ENCODE peak calls at places on chromosome 2, in nine cellular contexts. H, C, L, X, G, A, Y, K and V are unnamed samples.

GRCh38 chr2:176107731-176108181 is 676 bp downstream of the HOXD11 start:
- DNase-seq in H (no peak), C (no peak), L (no peak), X (peak; percentile 47), G (no peak), A (no peak), Y (no peak), K (no peak), V (peak; percentile 64)

GRCh38 chr2:109209412-109209811 is 80.4 kb downstream of the SH3RF3 start:
- DNase-seq in H (peak; percentile 66), C (no peak), L (no peak), X (no peak), G (no peak), A (peak; percentile 89), Y (no peak), K (no peak), V (peak; percentile 62)

GRCh38 chr2:226742346-226742745 is 57.3 kb downstream of the IRS1 start:
- DNase-seq in H (no peak), C (no peak), L (no peak), X (no peak), G (no peak), A (peak; percentile 13), Y (no peak), K (peak; percentile 70), V (peak; percentile 85)

GRCh38 chr2:2542966-2543555 is 212.0 kb upstream of the MYT1L start:
- DNase-seq in H (no peak), C (no peak), L (no peak), X (no peak), G (no peak), A (no peak), Y (no peak), K (no peak), V (no peak)

GRCh38 chr2:84964406-84965191 is 6.4 kb upstream of the KCMF1 start:
- DNase-seq in H (no peak), C (no peak), L (no peak), X (no peak), G (no peak), A (no peak), Y (no peak), K (no peak), V (peak; percentile 29)

GRCh38 chr2:14313351-14313750 is 319.2 kb upstream of the LRATD1 start:
- DNase-seq in H (no peak), C (no peak), L (no peak), X (no peak), G (no peak), A (no peak), Y (no peak), K (no peak), V (no peak)

GRCh38 chr2:202122975-202123765 is 50.1 kb downstream of the KIAA2012 start:
- DNase-seq in H (no peak), C (no peak), L (no peak), X (no peak), G (no peak), A (peak; percentile 45), Y (no peak), K (no peak), V (no peak)

GRCh38 chr2:162482463-162482862 is 138.5 kb downstream of the GCA start:
- DNase-seq in H (no peak), C (no peak), L (no peak), X (no peak), G (no peak), A (no peak), Y (no peak), K (no peak), V (no peak)

GRCh38 chr2:235026137-235026536 is 74.3 kb downstream of the SH3BP4 start:
- DNase-seq in H (peak; percentile 99), C (no peak), L (peak; percentile 67), X (no peak), G (peak; percentile 61), A (peak; percentile 88), Y (no peak), K (no peak), V (peak; percentile 62)

GRCh38 chr2:66446178-66446860 is 11.4 kb downstream of the MEIS1 start:
- DNase-seq in H (no peak), C (no peak), L (no peak), X (no peak), G (no peak), A (no peak), Y (no peak), K (peak; percentile 41), V (peak; percentile 84)

GRCh38 chr2:88692187-88692586 is 714 bp downstream of the RPIA start:
- DNase-seq in H (no peak), C (no peak), L (peak; percentile 3), X (no peak), G (no peak), A (peak; percentile 7), Y (peak; percentile 26), K (peak; percentile 22), V (no peak)

GRCh38 chr2:200863655-200864205 is 728 bp downstream of the CLK1 start:
- DNase-seq in H (peak; percentile 35), C (no peak), L (peak; percentile 17), X (no peak), G (no peak), A (no peak), Y (no peak), K (peak; percentile 16), V (no peak)

GRCh38 chr2:217900010-217900779 is 102.6 kb downstream of the TNS1 start:
- DNase-seq in H (no peak), C (no peak), L (no peak), X (no peak), G (no peak), A (no peak), Y (no peak), K (no peak), V (no peak)

GRCh38 chr2:172478353-172478752 is 51.0 kb downstream of the ITGA6 start:
- DNase-seq in H (no peak), C (no peak), L (no peak), X (no peak), G (no peak), A (no peak), Y (no peak), K (no peak), V (no peak)

GRCh38 chr2:172484253-172484652 is 56.9 kb downstream of the ITGA6 start:
- DNase-seq in H (no peak), C (no peak), L (no peak), X (no peak), G (no peak), A (peak; percentile 34), Y (no peak), K (no peak), V (no peak)

GRCh38 chr2:172484706-172485105 is 57.3 kb downstream of the ITGA6 start:
- DNase-seq in H (no peak), C (no peak), L (no peak), X (no peak), G (no peak), A (no peak), Y (no peak), K (no peak), V (no peak)

GRCh38 chr2:172480301-172481218 is 53.2 kb downstream of the ITGA6 start:
- DNase-seq in H (no peak), C (no peak), L (no peak), X (no peak), G (no peak), A (peak; percentile 20), Y (no peak), K (peak; percentile 63), V (no peak)

GRCh38 chr2:172481507-172482262 is 54.3 kb downstream of the ITGA6 start:
- DNase-seq in H (no peak), C (no peak), L (no peak), X (no peak), G (no peak), A (no peak), Y (no peak), K (no peak), V (no peak)
- TF ChIP-seq CTCF in H (no peak), C (no peak), L (no peak), X (no peak), G (no peak), A (peak; percentile 4), Y (no peak), K (no peak), V (no peak)

DNA sequence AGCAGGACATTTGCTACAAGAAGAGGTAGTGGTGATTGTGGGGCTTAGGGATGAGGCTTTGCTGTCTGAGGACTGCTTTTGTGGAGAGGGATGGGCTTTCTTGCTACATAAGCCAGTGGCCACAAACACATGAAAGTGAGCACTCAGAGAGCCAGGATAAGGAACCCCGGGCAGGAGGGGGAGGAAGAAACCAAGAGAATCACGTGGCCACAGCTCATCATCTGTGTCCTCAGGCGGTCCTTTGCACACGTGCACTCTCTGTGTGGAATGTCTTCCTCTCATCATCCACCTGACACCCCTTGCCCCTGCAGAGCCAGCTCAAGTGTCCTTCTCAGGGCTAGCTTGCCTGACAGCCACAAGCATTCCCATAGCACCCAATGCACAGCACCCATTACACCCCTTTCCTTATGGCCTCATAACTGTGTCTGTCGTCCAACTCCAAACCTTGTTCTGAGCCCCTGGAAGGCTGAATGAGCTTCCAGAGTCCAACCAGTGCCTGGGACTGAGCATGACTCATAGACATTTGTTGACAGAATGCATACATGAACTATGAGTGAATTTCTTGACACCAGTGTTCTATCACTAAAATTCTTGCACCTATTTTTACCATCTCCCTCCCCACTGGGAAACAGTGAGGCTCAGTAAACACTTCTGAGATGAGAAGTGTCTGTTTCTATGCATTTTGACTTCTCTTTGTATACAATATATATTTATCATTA is 398.3 kb downstream of the ALK start:
- DNase-seq in H (no peak), C (no peak), L (peak; percentile 8), X (no peak), G (no peak), A (peak; percentile 86), Y (no peak), K (no peak), V (no peak)
- TF ChIP-seq CTCF in H (no peak), C (no peak), L (no peak), X (no peak), G (no peak), A (no peak), Y (no peak), K (no peak), V (no peak)

GRCh38 chr2:167127135-167127534 is 238.9 kb downstream of the XIRP2 start:
- DNase-seq in H (peak; percentile 30), C (no peak), L (no peak), X (no peak), G (no peak), A (peak; percentile 44), Y (no peak), K (no peak), V (no peak)
- TF ChIP-seq CTCF in H (peak; percentile 49), C (no peak), L (peak; percentile 53), X (no peak), G (no peak), A (peak; percentile 34), Y (peak; percentile 1), K (peak; percentile 13), V (no peak)

GRCh38 chr2:180849851-180850250 is 130.6 kb upstream of the UBE2E3 start:
- DNase-seq in H (no peak), C (no peak), L (no peak), X (no peak), G (no peak), A (no peak), Y (no peak), K (no peak), V (no peak)

GRCh38 chr2:180848393-180848792 is 132.0 kb upstream of the UBE2E3 start:
- DNase-seq in H (peak; percentile 72), C (no peak), L (no peak), X (no peak), G (no peak), A (no peak), Y (no peak), K (no peak), V (no peak)

DNA sequence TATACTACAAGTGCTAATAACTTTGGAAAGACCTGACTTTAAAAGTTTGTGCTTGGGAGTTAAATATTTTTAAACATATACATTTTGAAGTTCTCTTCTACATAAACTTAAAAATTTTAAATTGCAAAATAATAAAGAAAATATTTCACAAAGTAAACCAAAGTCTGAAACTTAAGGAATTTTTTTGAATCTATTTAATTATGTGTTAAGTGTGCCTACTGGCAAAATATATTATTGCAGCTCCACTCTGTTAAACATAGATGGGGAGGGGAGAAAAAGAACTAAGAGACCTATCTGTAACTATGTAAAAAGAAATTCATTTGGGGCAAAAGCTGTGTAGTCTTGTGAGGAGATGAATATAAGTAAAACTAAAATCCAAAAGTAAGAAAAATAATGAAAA is 133.3 kb upstream of the UBE2E3 start:
- DNase-seq in H (no peak), C (no peak), L (no peak), X (no peak), G (no peak), A (no peak), Y (no peak), K (no peak), V (no peak)
- TF ChIP-seq CTCF in H (no peak), C (no peak), L (no peak), X (no peak), G (no peak), A (no peak), Y (no peak), K (no peak), V (no peak)